ENCODE peak calls at places on chromosomes 6 and 20, in six cellular contexts. One of them, this sample, is unnamed.
A peak's percentile ranks its signal among the peaks of the same experiment; 100 is the strongest.

GRCh38 chr6:1761472-1761871 is 151.8 kb downstream of the FOXC1 start:
- DNase-seq in lower lobe of right lung: no peak
- DNase-seq in endodermal cell: no peak
- DNase-seq in BE2C: no peak
- DNase-seq in kidney: no peak
- DNase-seq in colonic mucosa: no peak
- DNase-seq in this sample: no peak

GRCh38 chr20:19015890-19016465 is 196.5 kb upstream of the SLC24A3 start:
- DNase-seq in lower lobe of right lung: no peak
- DNase-seq in endodermal cell: peak; percentile 62
- DNase-seq in BE2C: no peak
- DNase-seq in kidney: no peak
- DNase-seq in colonic mucosa: no peak
- DNase-seq in this sample: no peak

GRCh38 chr6:2843138-2843740 is 1.6 kb upstream of the SERPINB1 start:
- DNase-seq in lower lobe of right lung: no peak
- DNase-seq in endodermal cell: no peak
- DNase-seq in BE2C: no peak
- DNase-seq in kidney: no peak
- DNase-seq in colonic mucosa: peak; percentile 28
- DNase-seq in this sample: no peak

GRCh38 chr20:44153636-44154043 is 33.3 kb downstream of the JPH2 start:
- DNase-seq in lower lobe of right lung: no peak
- DNase-seq in endodermal cell: no peak
- DNase-seq in BE2C: no peak
- DNase-seq in kidney: no peak
- DNase-seq in colonic mucosa: no peak
- DNase-seq in this sample: no peak

GRCh38 chr6:44966449-44967091 is 361.6 kb upstream of the RUNX2 start:
- DNase-seq in lower lobe of right lung: no peak
- DNase-seq in endodermal cell: no peak
- DNase-seq in BE2C: no peak
- DNase-seq in kidney: no peak
- DNase-seq in colonic mucosa: no peak
- DNase-seq in this sample: peak; percentile 45

GRCh38 chr6:53888931-53889330 is 94.1 kb downstream of the LRRC1 start:
- DNase-seq in lower lobe of right lung: no peak
- DNase-seq in endodermal cell: no peak
- DNase-seq in BE2C: no peak
- DNase-seq in kidney: no peak
- DNase-seq in colonic mucosa: no peak
- DNase-seq in this sample: no peak

GRCh38 chr20:62484478-62484877 is 8.7 kb upstream of the GATA5 start:
- DNase-seq in lower lobe of right lung: no peak
- DNase-seq in endodermal cell: no peak
- DNase-seq in BE2C: no peak
- DNase-seq in kidney: no peak
- DNase-seq in colonic mucosa: no peak
- DNase-seq in this sample: no peak

GRCh38 chr20:58218665-58219341 is 9.7 kb downstream of the ANKRD60 start:
- DNase-seq in lower lobe of right lung: no peak
- DNase-seq in endodermal cell: no peak
- DNase-seq in BE2C: no peak
- DNase-seq in kidney: no peak
- DNase-seq in colonic mucosa: no peak
- DNase-seq in this sample: no peak

GRCh38 chr6:36729169-36729549 is 31.5 kb downstream of the RAB44 start:
- DNase-seq in lower lobe of right lung: no peak
- DNase-seq in endodermal cell: no peak
- DNase-seq in BE2C: no peak
- DNase-seq in kidney: no peak
- DNase-seq in colonic mucosa: no peak
- DNase-seq in this sample: no peak

GRCh38 chr6:144576871-144577270 is 291.7 kb downstream of the UTRN start:
- DNase-seq in lower lobe of right lung: no peak
- DNase-seq in endodermal cell: no peak
- DNase-seq in BE2C: no peak
- DNase-seq in kidney: no peak
- DNase-seq in colonic mucosa: no peak
- DNase-seq in this sample: no peak

GRCh38 chr6:115613488-115613887 is 447.2 kb downstream of the FRK start:
- DNase-seq in lower lobe of right lung: no peak
- DNase-seq in endodermal cell: no peak
- DNase-seq in BE2C: no peak
- DNase-seq in kidney: no peak
- DNase-seq in colonic mucosa: no peak
- DNase-seq in this sample: peak; percentile 89

GRCh38 chr6:72787521-72788031 is 165.7 kb downstream of the KCNQ5 start:
- DNase-seq in lower lobe of right lung: no peak
- DNase-seq in endodermal cell: peak; percentile 57
- DNase-seq in BE2C: peak; percentile 39
- DNase-seq in kidney: no peak
- DNase-seq in colonic mucosa: no peak
- DNase-seq in this sample: peak; percentile 74

GRCh38 chr6:37618916-37619605 is 78.6 kb downstream of the MDGA1 start:
- DNase-seq in lower lobe of right lung: no peak
- DNase-seq in endodermal cell: no peak
- DNase-seq in BE2C: no peak
- DNase-seq in kidney: no peak
- DNase-seq in colonic mucosa: no peak
- DNase-seq in this sample: no peak

GRCh38 chr20:23048283-23049200 is 930 bp downstream of the THBD start:
- DNase-seq in lower lobe of right lung: peak; percentile 89
- DNase-seq in endodermal cell: peak; percentile 90
- DNase-seq in BE2C: no peak
- DNase-seq in kidney: peak; percentile 86
- DNase-seq in colonic mucosa: peak; percentile 32
- DNase-seq in this sample: peak; percentile 4

GRCh38 chr6:16691328-16691727 is 69.9 kb downstream of the ATXN1 start:
- DNase-seq in lower lobe of right lung: no peak
- DNase-seq in endodermal cell: no peak
- DNase-seq in BE2C: no peak
- DNase-seq in kidney: no peak
- DNase-seq in colonic mucosa: no peak
- DNase-seq in this sample: no peak

GRCh38 chr6:55003726-55004415 is 157.3 kb downstream of the FAM83B start:
- DNase-seq in lower lobe of right lung: no peak
- DNase-seq in endodermal cell: no peak
- DNase-seq in BE2C: no peak
- DNase-seq in kidney: no peak
- DNase-seq in colonic mucosa: no peak
- DNase-seq in this sample: no peak

GRCh38 chr20:23326774-23327173 is 23.8 kb upstream of the NXT1 start:
- DNase-seq in lower lobe of right lung: no peak
- DNase-seq in endodermal cell: no peak
- DNase-seq in BE2C: no peak
- DNase-seq in kidney: no peak
- DNase-seq in colonic mucosa: no peak
- DNase-seq in this sample: no peak

GRCh38 chr20:56347628-56348305 is 11.0 kb upstream of the FAM210B start:
- DNase-seq in lower lobe of right lung: no peak
- DNase-seq in endodermal cell: peak; percentile 80
- DNase-seq in BE2C: no peak
- DNase-seq in kidney: no peak
- DNase-seq in colonic mucosa: no peak
- DNase-seq in this sample: no peak

GRCh38 chr6:130558131-130558530 is 192.3 kb downstream of the TMEM200A start:
- DNase-seq in lower lobe of right lung: no peak
- DNase-seq in endodermal cell: no peak
- DNase-seq in BE2C: no peak
- DNase-seq in kidney: no peak
- DNase-seq in colonic mucosa: no peak
- DNase-seq in this sample: no peak

GRCh38 chr6:1715336-1715735 is 105.6 kb downstream of the FOXC1 start:
- DNase-seq in lower lobe of right lung: no peak
- DNase-seq in endodermal cell: no peak
- DNase-seq in BE2C: no peak
- DNase-seq in kidney: no peak
- DNase-seq in colonic mucosa: no peak
- DNase-seq in this sample: no peak

GRCh38 chr6:89483111-89483720 is 50.3 kb downstream of the ANKRD6 start:
- DNase-seq in lower lobe of right lung: no peak
- DNase-seq in endodermal cell: peak; percentile 87
- DNase-seq in BE2C: no peak
- DNase-seq in kidney: no peak
- DNase-seq in colonic mucosa: no peak
- DNase-seq in this sample: no peak

GRCh38 chr6:27867051-27867940 is 44.9 kb downstream of the OR2B2 start:
- DNase-seq in lower lobe of right lung: peak; percentile 82
- DNase-seq in endodermal cell: peak; percentile 96
- DNase-seq in BE2C: peak; percentile 91
- DNase-seq in kidney: peak; percentile 89
- DNase-seq in colonic mucosa: peak; percentile 90
- DNase-seq in this sample: no peak

GRCh38 chr20:61416546-61416945 is 164.5 kb downstream of the CDH4 start:
- DNase-seq in lower lobe of right lung: no peak
- DNase-seq in endodermal cell: no peak
- DNase-seq in BE2C: no peak
- DNase-seq in kidney: peak; percentile 42
- DNase-seq in colonic mucosa: no peak
- DNase-seq in this sample: no peak

GRCh38 chr6:11613336-11613735 is 75.8 kb downstream of the TMEM170B start:
- DNase-seq in lower lobe of right lung: no peak
- DNase-seq in endodermal cell: no peak
- DNase-seq in BE2C: no peak
- DNase-seq in kidney: no peak
- DNase-seq in colonic mucosa: no peak
- DNase-seq in this sample: no peak

GRCh38 chr6:106194949-106195919 is 109.1 kb downstream of the PRDM1 start:
- DNase-seq in lower lobe of right lung: no peak
- DNase-seq in endodermal cell: no peak
- DNase-seq in BE2C: no peak
- DNase-seq in kidney: no peak
- DNase-seq in colonic mucosa: no peak
- DNase-seq in this sample: no peak

GRCh38 chr6:152353440-152353839 is 283.7 kb downstream of the SYNE1 start:
- DNase-seq in lower lobe of right lung: no peak
- DNase-seq in endodermal cell: no peak
- DNase-seq in BE2C: no peak
- DNase-seq in kidney: no peak
- DNase-seq in colonic mucosa: no peak
- DNase-seq in this sample: no peak

GRCh38 chr6:152355166-152355565 is 282.0 kb downstream of the SYNE1 start:
- DNase-seq in lower lobe of right lung: no peak
- DNase-seq in endodermal cell: no peak
- DNase-seq in BE2C: no peak
- DNase-seq in kidney: no peak
- DNase-seq in colonic mucosa: no peak
- DNase-seq in this sample: no peak

GRCh38 chr6:152351110-152351509 is 286.1 kb downstream of the SYNE1 start:
- DNase-seq in lower lobe of right lung: no peak
- DNase-seq in endodermal cell: no peak
- DNase-seq in BE2C: no peak
- DNase-seq in kidney: no peak
- DNase-seq in colonic mucosa: no peak
- DNase-seq in this sample: no peak

GRCh38 chr6:152348116-152348515 is 289.0 kb downstream of the SYNE1 start:
- DNase-seq in lower lobe of right lung: no peak
- DNase-seq in endodermal cell: no peak
- DNase-seq in BE2C: no peak
- DNase-seq in kidney: no peak
- DNase-seq in colonic mucosa: no peak
- DNase-seq in this sample: no peak

DNA sequence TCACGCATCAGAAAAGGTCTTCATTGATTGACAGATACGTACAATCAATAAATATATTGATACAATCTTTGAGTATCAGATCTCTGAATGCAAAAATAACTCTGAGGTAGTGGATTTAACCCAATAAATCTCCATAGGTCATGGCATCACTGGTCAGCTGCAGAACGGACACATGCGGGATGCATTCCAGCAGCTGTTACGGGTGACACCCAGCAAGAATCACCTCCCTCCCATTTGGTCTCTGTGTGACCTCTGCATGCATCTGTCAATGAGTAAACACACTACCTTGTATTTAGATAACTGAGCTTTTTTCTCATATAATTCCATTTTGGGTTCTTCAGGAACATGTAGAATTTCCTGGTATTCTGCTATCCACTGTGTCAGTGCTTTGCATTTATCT is 285.4 kb downstream of the SYNE1 start:
- DNase-seq in lower lobe of right lung: no peak
- DNase-seq in endodermal cell: no peak
- DNase-seq in BE2C: no peak
- DNase-seq in kidney: no peak
- DNase-seq in colonic mucosa: no peak
- DNase-seq in this sample: no peak
- TF ChIP-seq CTCF in lower lobe of right lung: no peak
- TF ChIP-seq CTCF in endodermal cell: no peak
- TF ChIP-seq CTCF in BE2C: no peak
- TF ChIP-seq CTCF in kidney: no peak
- TF ChIP-seq CTCF in colonic mucosa: no peak
- TF ChIP-seq CTCF in this sample: no peak

GRCh38 chr20:37598611-37599342 is 71.1 kb upstream of the BLCAP start:
- DNase-seq in lower lobe of right lung: no peak
- DNase-seq in endodermal cell: no peak
- DNase-seq in BE2C: no peak
- DNase-seq in kidney: no peak
- DNase-seq in colonic mucosa: no peak
- DNase-seq in this sample: no peak
- H3K4me3 ChIP-seq in lower lobe of right lung: no peak overlapping the region
- H3K4me3 ChIP-seq in endodermal cell: no peak overlapping the region
- H3K4me3 ChIP-seq in BE2C: peak overlapping the region; percentile 39
- H3K4me3 ChIP-seq in kidney: no peak overlapping the region
- H3K4me3 ChIP-seq in colonic mucosa: no peak overlapping the region
- H3K4me3 ChIP-seq in this sample: no peak overlapping the region

GRCh38 chr6:40774932-40775331 is 187.8 kb upstream of the LRFN2 start:
- DNase-seq in lower lobe of right lung: no peak
- DNase-seq in endodermal cell: no peak
- DNase-seq in BE2C: no peak
- DNase-seq in kidney: no peak
- DNase-seq in colonic mucosa: no peak
- DNase-seq in this sample: no peak
- TF ChIP-seq CTCF in lower lobe of right lung: no peak
- TF ChIP-seq CTCF in endodermal cell: peak; percentile 59
- TF ChIP-seq CTCF in BE2C: peak; percentile 44
- TF ChIP-seq CTCF in kidney: no peak
- TF ChIP-seq CTCF in colonic mucosa: no peak
- TF ChIP-seq CTCF in this sample: no peak

DNA sequence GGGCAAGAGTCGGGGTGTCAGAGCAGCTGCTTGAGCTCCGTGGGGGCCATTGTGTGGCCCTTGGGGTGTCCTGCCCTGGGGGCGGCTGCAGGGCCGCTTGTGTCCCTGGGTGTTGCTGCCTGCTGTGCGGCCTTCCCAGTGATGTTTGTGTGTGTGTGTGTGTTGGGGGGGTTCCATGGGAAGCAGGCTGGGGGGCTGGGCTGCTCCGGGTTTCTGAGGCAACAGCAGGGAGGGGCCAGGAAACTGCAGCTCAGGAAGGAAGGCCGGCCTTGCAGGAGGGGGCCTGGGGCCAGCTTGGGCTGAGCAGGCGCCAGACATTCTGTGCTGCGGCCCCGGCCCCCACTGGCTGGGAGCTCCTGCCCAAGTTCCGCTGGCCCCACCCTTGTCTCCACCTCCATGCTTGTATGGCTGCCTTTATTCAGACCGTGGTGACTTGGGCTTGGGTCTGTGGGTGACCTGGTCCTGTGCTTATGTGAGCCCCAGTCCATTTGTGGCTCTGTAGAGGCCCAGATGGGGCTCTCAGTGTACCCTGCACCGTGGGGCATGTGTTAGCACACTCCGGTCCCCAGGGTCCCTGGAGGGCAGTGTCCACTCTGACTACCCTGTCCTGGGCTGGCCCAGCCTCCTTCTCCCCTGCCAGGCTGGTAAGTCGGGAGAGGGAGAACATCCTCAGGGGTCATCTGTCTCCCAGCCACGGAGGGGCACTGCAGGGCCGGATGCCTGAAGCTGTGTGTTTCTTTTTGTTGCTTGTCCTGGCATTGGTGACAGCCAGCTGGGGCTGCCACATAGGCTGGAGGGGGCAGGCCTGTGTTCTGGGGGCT is 4.6 kb upstream of the SOX18 start:
- DNase-seq in lower lobe of right lung: peak; percentile 70
- DNase-seq in endodermal cell: peak; percentile 92
- DNase-seq in BE2C: peak; percentile 81
- DNase-seq in kidney: peak; percentile 92
- DNase-seq in colonic mucosa: no peak
- DNase-seq in this sample: no peak
- H3K4me3 ChIP-seq in lower lobe of right lung: peak overlapping the region; percentile 30
- H3K4me3 ChIP-seq in endodermal cell: peak overlapping the region; percentile 55
- H3K4me3 ChIP-seq in BE2C: peak overlapping the region; percentile 28
- H3K4me3 ChIP-seq in kidney: no peak overlapping the region
- H3K4me3 ChIP-seq in colonic mucosa: no peak overlapping the region
- H3K4me3 ChIP-seq in this sample: no peak overlapping the region